ENCODE peak calls at places on chromosome 1, in ten cellular contexts. T is LNCaP clone FGC; P is Calu3; V is lower lobe of right lung; Y is CD8-positive, alpha-beta T cell; X is esophagus squamous epithelium; S is PC-3; Z is heart right ventricle; E is B cell; K is cardiac fibroblast. I is an unnamed sample.
A peak's percentile ranks its signal among the peaks of the same experiment; 100 is the strongest.

GRCh38 chr1:111199881-111200801 is at the start of gene DENND2D:
- DNase-seq in T (no peak), P (peak; percentile 54), V (peak; percentile 76), Y (peak; percentile 76), X (no peak), S (peak; percentile 10), Z (peak; percentile 25), E (no peak), K (no peak), I (no peak)

GRCh38 chr1:55696181-55696580 is 481.0 kb upstream of the USP24 start:
- DNase-seq in T (no peak), P (no peak), V (no peak), Y (no peak), X (no peak), S (peak; percentile 66), Z (no peak), E (no peak), K (peak; percentile 97), I (peak; percentile 96)

GRCh38 chr1:154621875-154622274 is 13.9 kb upstream of the ADAR start:
- DNase-seq in T (no peak), P (no peak), V (no peak), Y (no peak), X (no peak), S (no peak), Z (no peak), E (no peak), K (no peak), I (no peak)

GRCh38 chr1:81296584-81296983 is 504.1 kb upstream of the ADGRL2 start:
- DNase-seq in T (no peak), P (no peak), V (no peak), Y (no peak), X (no peak), S (no peak), Z (no peak), E (no peak), K (no peak), I (no peak)

GRCh38 chr1:25699501-25700089 is 83.0 kb downstream of the MAN1C1 start:
- DNase-seq in T (no peak), P (no peak), V (no peak), Y (no peak), X (no peak), S (no peak), Z (peak; percentile 61), E (no peak), K (no peak), I (no peak)

GRCh38 chr1:174209347-174210187 is 50.2 kb downstream of the RABGAP1L start:
- DNase-seq in T (no peak), P (no peak), V (no peak), Y (no peak), X (no peak), S (no peak), Z (no peak), E (no peak), K (no peak), I (no peak)

GRCh38 chr1:24236170-24237045 is 49.3 kb upstream of the IFNLR1 start:
- DNase-seq in T (no peak), P (peak; percentile 47), V (no peak), Y (no peak), X (no peak), S (peak; percentile 91), Z (no peak), E (no peak), K (peak; percentile 69), I (peak; percentile 41)

GRCh38 chr1:81797701-81798100 is 3.0 kb upstream of the ADGRL2 start:
- DNase-seq in T (no peak), P (no peak), V (no peak), Y (no peak), X (no peak), S (no peak), Z (no peak), E (no peak), K (no peak), I (no peak)

GRCh38 chr1:107793896-107794440 is 171.0 kb downstream of the VAV3 start:
- DNase-seq in T (no peak), P (no peak), V (no peak), Y (no peak), X (no peak), S (no peak), Z (no peak), E (no peak), K (no peak), I (no peak)

GRCh38 chr1:199182151-199182843 is 543.5 kb downstream of the PTPRC start:
- DNase-seq in T (no peak), P (no peak), V (no peak), Y (no peak), X (no peak), S (no peak), Z (no peak), E (no peak), K (no peak), I (no peak)

GRCh38 chr1:77511440-77511840 is 171.0 kb downstream of the ZZZ3 start:
- DNase-seq in T (no peak), P (no peak), V (no peak), Y (no peak), X (no peak), S (peak; percentile 87), Z (no peak), E (no peak), K (peak; percentile 95), I (peak; percentile 91)

GRCh38 chr1:3545363-3546047 is 65.8 kb downstream of the MEGF6 start:
- DNase-seq in T (no peak), P (no peak), V (no peak), Y (no peak), X (no peak), S (no peak), Z (no peak), E (no peak), K (peak; percentile 29), I (no peak)

GRCh38 chr1:155871390-155871789 is 12.0 kb downstream of the SYT11 start:
- DNase-seq in T (no peak), P (no peak), V (no peak), Y (no peak), X (no peak), S (no peak), Z (peak; percentile 53), E (no peak), K (peak; percentile 15), I (no peak)

GRCh38 chr1:236673284-236673919 is 12.9 kb upstream of the ACTN2 start:
- DNase-seq in T (peak; percentile 10), P (no peak), V (no peak), Y (no peak), X (no peak), S (no peak), Z (no peak), E (no peak), K (peak; percentile 41), I (no peak)

GRCh38 chr1:1305300-1306069 is 2.2 kb downstream of the ACAP3 start:
- DNase-seq in T (no peak), P (peak; percentile 66), V (peak; percentile 66), Y (peak; percentile 87), X (peak; percentile 34), S (peak; percentile 80), Z (peak; percentile 73), E (peak; percentile 79), K (peak; percentile 79), I (peak; percentile 62)
- TF ChIP-seq CTCF in T (no peak), P (no peak), V (no peak), Y (no peak), X (no peak), S (peak; percentile 37), Z (no peak), E (no peak), K (no peak), I (peak; percentile 31)

GRCh38 chr1:42777860-42778259 is 6.9 kb upstream of the TMEM269 start:
- DNase-seq in T (no peak), P (peak; percentile 34), V (no peak), Y (no peak), X (no peak), S (peak; percentile 48), Z (no peak), E (no peak), K (peak; percentile 60), I (peak; percentile 31)
- TF ChIP-seq CTCF in T (peak; percentile 72), P (peak; percentile 71), V (peak; percentile 58), Y (peak; percentile 57), X (peak; percentile 44), S (peak; percentile 83), Z (peak; percentile 67), E (peak; percentile 70), K (peak; percentile 69), I (peak; percentile 85)

GRCh38 chr1:202888507-202889360 is at the start of gene RABIF:
- DNase-seq in T (peak; percentile 88), P (peak; percentile 97), V (peak; percentile 98), Y (peak; percentile 96), X (peak; percentile 65), S (peak; percentile 98), Z (peak; percentile 97), E (peak; percentile 96), K (peak; percentile 94), I (peak; percentile 93)
- TF ChIP-seq CTCF in T (no peak), P (no peak), V (no peak), Y (no peak), X (no peak), S (no peak), Z (peak; percentile 32), E (no peak), K (peak; percentile 28), I (peak; percentile 43)

DNA sequence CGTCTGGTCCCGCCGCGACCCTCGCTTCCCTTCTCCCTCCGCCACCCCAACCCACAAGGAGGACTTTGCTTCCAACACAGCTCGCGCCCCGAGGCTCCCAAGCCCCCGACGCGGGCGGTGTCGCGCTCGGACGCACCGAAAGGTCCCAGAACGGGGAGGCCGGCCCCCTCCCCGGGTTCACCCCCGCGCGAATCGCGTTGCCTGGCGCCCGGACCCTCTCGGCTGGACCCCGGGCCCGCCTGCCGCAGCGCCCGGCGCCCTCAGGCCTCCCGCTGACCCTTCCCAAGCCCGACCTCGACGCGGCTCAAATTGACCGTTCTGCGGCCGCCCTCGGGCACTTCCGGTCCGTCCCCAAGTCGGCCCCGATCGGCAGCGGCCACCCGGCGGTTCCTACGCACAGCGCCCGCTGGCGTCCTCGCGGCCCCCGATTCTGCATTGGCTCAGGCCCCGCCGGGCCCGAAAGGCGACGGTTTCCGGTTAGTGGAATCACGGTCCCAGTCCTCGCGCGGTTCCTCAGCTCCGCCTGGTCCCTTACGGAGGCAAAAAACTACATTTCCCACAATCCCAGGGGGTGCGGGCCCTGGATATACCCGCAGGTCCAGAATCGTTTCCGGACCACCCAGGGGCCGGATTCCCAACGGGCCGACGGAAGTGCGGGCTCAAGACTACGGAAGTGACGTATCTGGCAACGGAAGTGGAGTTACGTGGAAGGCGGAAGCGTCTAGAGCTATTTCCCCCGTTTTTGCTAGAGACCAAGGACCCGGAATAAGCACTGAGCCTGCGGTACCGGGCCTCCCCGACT is at the start of gene AURKAIP1:
- DNase-seq in T (peak; percentile 99), P (peak; percentile 95), V (peak; percentile 98), Y (peak; percentile 95), X (peak; percentile 91), S (peak; percentile 100), Z (peak; percentile 96), E (peak; percentile 99), K (peak; percentile 100), I (peak; percentile 100)
- TF ChIP-seq CTCF in T (peak; percentile 23), P (no peak), V (peak; percentile 51), Y (no peak), X (no peak), S (peak; percentile 28), Z (peak; percentile 30), E (peak; percentile 39), K (no peak), I (peak; percentile 75)

I was measured in HFFc6.